ENCODE peak calls at places on chromosome 18, in ten cellular contexts. U is CD4-positive, alpha-beta memory T cell; F is GM23248; C is IMR-90; D is CD4-positive, alpha-beta T cell; M is OCI-LY7; O is A549; T is CD8-positive, alpha-beta memory T cell; Y is body of pancreas; H is ovary. X is an unnamed sample.

GRCh38 chr18:58784601-58785137 is 80.0 kb upstream of the ZNF532 start:
- DNase-seq in U (no peak), F (no peak), C (no peak), D (no peak), M (no peak), O (peak), T (no peak), Y (no peak), H (no peak), X (no peak)

GRCh38 chr18:37450434-37451133 is 115.0 kb downstream of the CELF4 start:
- DNase-seq in U (no peak), F (no peak), C (peak), D (no peak), M (no peak), O (no peak), T (no peak), Y (peak), H (peak), X (no peak)

GRCh38 chr18:28175930-28176673 is 828 bp downstream of the CDH2 start:
- DNase-seq in U (no peak), F (peak), C (peak), D (no peak), M (no peak), O (peak), T (no peak), Y (no peak), H (peak), X (no peak)

GRCh38 chr18:58231930-58232329 is 187.9 kb downstream of the NEDD4L start:
- DNase-seq in U (no peak), F (peak), C (no peak), D (no peak), M (no peak), O (peak), T (no peak), Y (peak), H (no peak), X (no peak)

GRCh38 chr18:71431171-71431570 is 1113.0 kb downstream of the CBLN2 start:
- DNase-seq in U (no peak), F (no peak), C (no peak), D (no peak), M (no peak), O (no peak), T (no peak), Y (no peak), H (no peak), X (peak)

GRCh38 chr18:49658871-49659378 is 97.1 kb downstream of the LIPG start:
- DNase-seq in U (no peak), F (no peak), C (no peak), D (no peak), M (no peak), O (no peak), T (no peak), Y (no peak), H (no peak), X (no peak)

GRCh38 chr18:57150828-57151227 is 3.9 kb downstream of the BOD1L2 start:
- DNase-seq in U (no peak), F (no peak), C (no peak), D (no peak), M (no peak), O (no peak), T (no peak), Y (peak), H (no peak), X (no peak)

GRCh38 chr18:42548493-42548892 is 567.0 kb downstream of the RIT2 start:
- DNase-seq in U (no peak), F (no peak), C (no peak), D (no peak), M (no peak), O (no peak), T (no peak), Y (no peak), H (no peak), X (no peak)

GRCh38 chr18:44178476-44178875 is 502.2 kb upstream of the SETBP1 start:
- DNase-seq in U (no peak), F (peak), C (no peak), D (no peak), M (no peak), O (no peak), T (no peak), Y (no peak), H (peak), X (no peak)

GRCh38 chr18:32427084-32427933 is 43.4 kb downstream of the GAREM1 start:
- DNase-seq in U (no peak), F (peak), C (no peak), D (no peak), M (no peak), O (no peak), T (no peak), Y (no peak), H (no peak), X (no peak)

GRCh38 chr18:25561923-25562322 is 210.0 kb upstream of the ZNF521 start:
- DNase-seq in U (no peak), F (peak), C (peak), D (no peak), M (peak), O (peak), T (no peak), Y (no peak), H (no peak), X (no peak)

GRCh38 chr18:59141294-59142068 is 1.8 kb downstream of the SEC11C start:
- DNase-seq in U (no peak), F (no peak), C (no peak), D (no peak), M (peak), O (no peak), T (no peak), Y (no peak), H (no peak), X (no peak)

GRCh38 chr18:23882616-23883276 is 131.8 kb upstream of the TTC39C start:
- DNase-seq in U (no peak), F (no peak), C (no peak), D (no peak), M (no peak), O (no peak), T (no peak), Y (no peak), H (no peak), X (no peak)

GRCh38 chr18:12516049-12516677 is 108.4 kb downstream of the PRELID3A start:
- DNase-seq in U (no peak), F (peak), C (peak), D (no peak), M (no peak), O (no peak), T (no peak), Y (no peak), H (no peak), X (no peak)

GRCh38 chr18:72675394-72675793 is 131.3 kb upstream of the CBLN2 start:
- DNase-seq in U (no peak), F (peak), C (no peak), D (no peak), M (no peak), O (no peak), T (no peak), Y (no peak), H (no peak), X (no peak)

GRCh38 chr18:62329676-62330454 is 4.8 kb downstream of the TNFRSF11A start:
- DNase-seq in U (no peak), F (peak), C (peak), D (no peak), M (no peak), O (no peak), T (no peak), Y (peak), H (no peak), X (no peak)

GRCh38 chr18:46536215-46536874 is 120.7 kb downstream of the LOXHD1 start:
- DNase-seq in U (no peak), F (peak), C (no peak), D (no peak), M (no peak), O (peak), T (peak), Y (no peak), H (no peak), X (peak)

GRCh38 chr18:28411806-28412205 is 234.9 kb upstream of the CDH2 start:
- DNase-seq in U (no peak), F (peak), C (no peak), D (no peak), M (no peak), O (no peak), T (no peak), Y (no peak), H (no peak), X (no peak)

GRCh38 chr18:72375628-72376027 is 168.5 kb downstream of the CBLN2 start:
- DNase-seq in U (no peak), F (no peak), C (peak), D (no peak), M (no peak), O (no peak), T (no peak), Y (no peak), H (no peak), X (no peak)

GRCh38 chr18:10770264-10770663 is 244.4 kb downstream of the NAPG start:
- DNase-seq in U (no peak), F (no peak), C (no peak), D (no peak), M (no peak), O (no peak), T (no peak), Y (no peak), H (no peak), X (no peak)

GRCh38 chr18:189254-189653 is 30.9 kb downstream of the USP14 start:
- DNase-seq in U (no peak), F (no peak), C (no peak), D (no peak), M (no peak), O (no peak), T (no peak), Y (no peak), H (no peak), X (no peak)

GRCh38 chr18:57915241-57915640 is 112.1 kb upstream of the ATP8B1 start:
- DNase-seq in U (no peak), F (no peak), C (peak), D (no peak), M (no peak), O (no peak), T (no peak), Y (no peak), H (no peak), X (no peak)

GRCh38 chr18:48607049-48607984 is 68.5 kb downstream of the CTIF start:
- DNase-seq in U (no peak), F (peak), C (peak), D (no peak), M (no peak), O (no peak), T (no peak), Y (peak), H (peak), X (no peak)

GRCh38 chr18:3689091-3689490 is 239.1 kb downstream of the TGIF1 start:
- DNase-seq in U (no peak), F (no peak), C (no peak), D (no peak), M (no peak), O (no peak), T (no peak), Y (no peak), H (no peak), X (no peak)

GRCh38 chr18:44453505-44453904 is 227.2 kb upstream of the SETBP1 start:
- DNase-seq in U (no peak), F (peak), C (no peak), D (no peak), M (no peak), O (no peak), T (no peak), Y (no peak), H (no peak), X (no peak)

GRCh38 chr18:35983147-35983546 is 10.7 kb downstream of the RMP24 start:
- DNase-seq in U (no peak), F (peak), C (no peak), D (no peak), M (no peak), O (no peak), T (no peak), Y (no peak), H (no peak), X (no peak)

GRCh38 chr18:58640891-58641610 is 12.2 kb upstream of the ALPK2 start:
- DNase-seq in U (no peak), F (no peak), C (no peak), D (no peak), M (no peak), O (no peak), T (no peak), Y (no peak), H (no peak), X (no peak)

GRCh38 chr18:79544386-79544963 is 135.1 kb upstream of the CTDP1 start:
- DNase-seq in U (no peak), F (no peak), C (no peak), D (no peak), M (no peak), O (no peak), T (no peak), Y (no peak), H (peak), X (no peak)

GRCh38 chr18:43735570-43735969 is 458.3 kb upstream of the SYT4 start:
- DNase-seq in U (no peak), F (no peak), C (no peak), D (no peak), M (no peak), O (no peak), T (no peak), Y (no peak), H (no peak), X (no peak)

GRCh38 chr18:70848329-70848728 is 559.5 kb downstream of the SOCS6 start:
- DNase-seq in U (no peak), F (no peak), C (no peak), D (no peak), M (no peak), O (no peak), T (no peak), Y (no peak), H (no peak), X (no peak)

GRCh38 chr18:28802546-28802945 is 625.6 kb upstream of the CDH2 start:
- DNase-seq in U (no peak), F (peak), C (peak), D (no peak), M (no peak), O (no peak), T (no peak), Y (no peak), H (no peak), X (no peak)

GRCh38 chr18:46414863-46415262 is 242.2 kb downstream of the LOXHD1 start:
- DNase-seq in U (no peak), F (no peak), C (no peak), D (no peak), M (no peak), O (no peak), T (no peak), Y (no peak), H (no peak), X (no peak)

GRCh38 chr18:9839211-9839610 is 46.6 kb upstream of the TXNDC2 start:
- DNase-seq in U (no peak), F (no peak), C (no peak), D (no peak), M (no peak), O (no peak), T (no peak), Y (no peak), H (no peak), X (no peak)

GRCh38 chr18:57942493-57942892 is 101.5 kb upstream of the NEDD4L start:
- DNase-seq in U (no peak), F (no peak), C (no peak), D (no peak), M (no peak), O (no peak), T (no peak), Y (no peak), H (no peak), X (no peak)

GRCh38 chr18:35948080-35948479 is 24.4 kb upstream of the RMP24 start:
- DNase-seq in U (no peak), F (no peak), C (no peak), D (no peak), M (no peak), O (no peak), T (no peak), Y (no peak), H (no peak), X (no peak)

GRCh38 chr18:33128581-33128980 is 311.9 kb downstream of the CCDC178 start:
- DNase-seq in U (no peak), F (no peak), C (no peak), D (no peak), M (no peak), O (no peak), T (no peak), Y (no peak), H (no peak), X (no peak)

DNA sequence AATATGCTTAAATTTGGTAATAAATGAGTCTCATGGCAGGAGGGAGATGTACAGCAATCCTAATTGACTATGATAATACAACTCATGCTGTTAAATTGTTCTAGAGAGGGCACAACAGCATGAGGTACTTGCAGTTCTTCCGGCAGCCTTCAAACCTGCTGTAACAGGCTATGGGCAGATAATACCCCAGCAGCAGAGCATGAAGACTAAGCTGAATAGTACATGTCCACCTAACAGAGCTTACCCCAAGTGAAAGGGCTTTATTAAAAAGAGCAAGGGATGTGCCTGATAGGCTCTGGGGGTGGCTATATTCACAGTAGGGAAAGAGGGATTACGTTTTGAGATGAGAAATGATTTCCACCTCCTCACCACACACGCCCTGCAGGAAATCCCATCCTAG is 28.9 kb downstream of the MRO start:
- DNase-seq in U (no peak), F (no peak), C (no peak), D (no peak), M (no peak), O (no peak), T (no peak), Y (no peak), H (no peak), X (no peak)
- H3K27ac ChIP-seq in U (no peak), F (no peak), C (no peak), D (no peak), M (no peak), O (no peak), T (no peak), Y (no peak), H (no peak), X (no peak)

GRCh38 chr18:63787673-63788072 is 12.5 kb downstream of the SERPINB7 start:
- DNase-seq in U (no peak), F (no peak), C (no peak), D (no peak), M (no peak), O (no peak), T (no peak), Y (no peak), H (no peak), X (no peak)
- H3K27ac ChIP-seq in U (no peak), F (no peak), C (no peak), D (no peak), M (no peak), O (no peak), T (no peak), Y (no peak), H (no peak), X (no peak)

DNA sequence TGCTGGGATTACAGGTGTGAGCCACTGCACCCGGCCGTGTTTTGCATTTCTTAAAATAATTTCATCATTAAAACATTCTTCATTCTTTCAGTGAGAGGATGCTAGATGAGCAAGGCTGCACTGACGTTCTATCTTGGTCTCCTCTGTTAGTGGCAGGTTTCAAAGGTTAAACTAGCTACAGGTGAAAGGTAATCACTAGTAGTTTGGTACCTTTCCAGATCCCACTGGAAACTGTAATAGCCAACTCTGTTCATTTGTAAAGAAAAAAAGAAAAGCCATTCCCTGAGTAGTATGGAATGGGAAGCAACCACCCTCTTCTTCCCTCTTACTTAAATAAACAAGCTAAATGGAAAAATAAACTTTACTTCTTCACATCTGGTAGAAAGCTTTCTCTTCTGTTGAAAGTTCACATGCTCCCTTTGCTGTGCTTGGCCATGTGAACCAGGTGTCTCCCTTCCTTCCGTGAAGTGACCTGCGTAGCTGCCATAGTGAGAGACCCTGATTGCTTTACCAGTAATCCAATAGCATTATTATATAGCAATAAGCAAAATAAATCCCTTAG is 94.0 kb downstream of the GREB1L start:
- DNase-seq in U (no peak), F (no peak), C (peak), D (no peak), M (no peak), O (no peak), T (no peak), Y (no peak), H (no peak), X (no peak)
- H3K27ac ChIP-seq in U (no peak), F (no peak), C (no peak), D (no peak), M (no peak), O (no peak), T (no peak), Y (no peak), H (no peak), X (no peak)

GRCh38 chr18:75205760-75206109 is 3.2 kb downstream of the PTGR3 start:
- DNase-seq in U (no peak), F (no peak), C (peak), D (no peak), M (no peak), O (no peak), T (no peak), Y (no peak), H (no peak), X (no peak)

GRCh38 chr18:75207298-75208054 is 1.5 kb downstream of the PTGR3 start:
- DNase-seq in U (no peak), F (peak), C (peak), D (no peak), M (no peak), O (no peak), T (no peak), Y (no peak), H (no peak), X (no peak)

GRCh38 chr18:75204978-75205759 is 3.8 kb downstream of the PTGR3 start:
- DNase-seq in U (no peak), F (no peak), C (peak), D (no peak), M (no peak), O (no peak), T (no peak), Y (no peak), H (no peak), X (no peak)

GRCh38 chr18:75208055-75208835 is 694 bp downstream of the PTGR3 start:
- DNase-seq in U (peak), F (peak), C (peak), D (peak), M (peak), O (no peak), T (peak), Y (peak), H (peak), X (peak)

DNA sequence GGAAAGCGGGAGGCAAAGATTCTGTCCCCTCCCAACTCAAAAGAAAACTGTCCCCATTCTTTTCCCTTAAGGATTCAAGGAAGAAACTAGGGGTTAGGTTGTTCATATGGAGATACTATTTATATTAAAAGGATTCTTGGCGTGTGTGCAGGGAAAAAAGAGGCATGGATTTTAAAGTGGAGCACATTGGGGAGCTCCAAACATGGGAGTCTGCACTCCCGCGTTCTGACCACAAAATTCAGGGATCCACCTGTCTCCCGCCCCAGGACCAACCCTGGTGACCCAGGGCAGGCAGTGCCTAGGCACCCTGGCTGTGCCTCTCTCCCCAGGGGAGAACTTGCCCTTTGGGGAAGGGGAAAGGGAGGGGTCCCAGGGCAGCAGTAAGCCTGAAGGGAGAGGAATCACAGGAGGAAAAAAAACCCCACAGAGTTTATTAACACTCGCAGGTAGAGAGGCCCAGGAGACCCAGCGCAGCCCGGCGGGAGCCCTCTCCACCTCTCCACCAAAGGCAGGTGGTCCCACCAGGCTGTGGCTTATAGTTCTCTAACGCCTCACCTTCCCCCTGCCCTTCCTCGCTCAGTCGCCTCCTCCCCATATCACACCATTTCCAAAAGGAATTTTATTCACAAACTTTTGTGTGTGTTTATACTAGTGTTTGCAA is 2.2 kb downstream of the PTGR3 start:
- DNase-seq in U (no peak), F (no peak), C (no peak), D (no peak), M (no peak), O (no peak), T (no peak), Y (no peak), H (no peak), X (no peak)
- H3K27ac ChIP-seq in U (no peak), F (peak), C (peak), D (no peak), M (no peak), O (no peak), T (no peak), Y (no peak), H (peak), X (no peak)